ENCODE peak calls at places on chromosomes 2 and 18, in ten cellular contexts. E is endothelial cell of umbilical vein, M is MM.1S, K is Peyer's patch, R is chondrocyte, V is endothelial cell, Q is left lung, N is fibroblast of the aortic adventitia, I is HFF-Myc, S is coronary artery. Y is an unnamed sample.

GRCh38 chr18:79958981-79959380 is 5.5 kb upstream of the HSBP1L1 start:
- DNase-seq in E (no peak), M (no peak), K (no peak), R (peak; percentile 17), V (no peak), Q (no peak), N (no peak), I (no peak), S (no peak), Y (no peak)

GRCh38 chr2:10489842-10490555 is 41.9 kb upstream of the ODC1 start:
- DNase-seq in E (no peak), M (no peak), K (peak; percentile 13), R (no peak), V (no peak), Q (no peak), N (peak; percentile 33), I (no peak), S (peak; percentile 40), Y (peak; percentile 4)

GRCh38 chr18:68722807-68723206 is 7.9 kb upstream of the TMX3 start:
- DNase-seq in E (no peak), M (no peak), K (no peak), R (no peak), V (no peak), Q (no peak), N (no peak), I (no peak), S (no peak), Y (no peak)

GRCh38 chr2:42926438-42927333 is 134.3 kb upstream of the HAAO start:
- DNase-seq in E (no peak), M (no peak), K (peak; percentile 68), R (no peak), V (no peak), Q (no peak), N (no peak), I (no peak), S (no peak), Y (no peak)

GRCh38 chr2:181130686-181131085 is 150.3 kb downstream of the UBE2E3 start:
- DNase-seq in E (no peak), M (no peak), K (no peak), R (no peak), V (no peak), Q (no peak), N (peak; percentile 34), I (no peak), S (no peak), Y (peak; percentile 76)

GRCh38 chr2:74261204-74261864 is 62.9 kb downstream of the MTHFD2 start:
- DNase-seq in E (peak; percentile 8), M (no peak), K (peak; percentile 18), R (no peak), V (peak; percentile 44), Q (no peak), N (peak; percentile 28), I (no peak), S (no peak), Y (peak; percentile 26)

GRCh38 chr18:62717059-62717849 is 1.9 kb downstream of the PHLPP1 start:
- DNase-seq in E (peak; percentile 58), M (peak; percentile 66), K (peak; percentile 78), R (no peak), V (peak; percentile 7), Q (peak; percentile 49), N (peak; percentile 61), I (no peak), S (peak; percentile 75), Y (peak; percentile 64)

GRCh38 chr2:202030676-202031075 is 3.0 kb upstream of the FZD7 start:
- DNase-seq in E (no peak), M (no peak), K (no peak), R (no peak), V (no peak), Q (no peak), N (peak; percentile 88), I (no peak), S (no peak), Y (peak; percentile 89)

GRCh38 chr2:205682239-205683021 is at the start of gene NRP2:
- DNase-seq in E (peak; percentile 93), M (peak; percentile 73), K (peak; percentile 88), R (peak; percentile 96), V (peak; percentile 81), Q (peak; percentile 89), N (peak; percentile 80), I (no peak), S (peak; percentile 90), Y (peak; percentile 84)

GRCh38 chr2:11777066-11777782 is 30.8 kb downstream of the LPIN1 start:
- DNase-seq in E (no peak), M (no peak), K (no peak), R (no peak), V (no peak), Q (no peak), N (no peak), I (no peak), S (peak; percentile 47), Y (no peak)

GRCh38 chr2:148122788-148123187 is 101.9 kb downstream of the MBD5 start:
- DNase-seq in E (no peak), M (no peak), K (no peak), R (no peak), V (no peak), Q (no peak), N (peak; percentile 42), I (no peak), S (no peak), Y (peak; percentile 6)

GRCh38 chr18:54679318-54680149 is 88.5 kb downstream of the DYNAP start:
- DNase-seq in E (peak; percentile 79), M (peak; percentile 53), K (no peak), R (no peak), V (no peak), Q (no peak), N (peak; percentile 91), I (peak; percentile 73), S (no peak), Y (peak; percentile 81)

GRCh38 chr2:26455037-26455800 is 22.7 kb downstream of the OTOF start:
- DNase-seq in E (no peak), M (no peak), K (no peak), R (no peak), V (no peak), Q (no peak), N (no peak), I (no peak), S (peak; percentile 65), Y (no peak)

GRCh38 chr2:125681576-125681975 is 974.4 kb upstream of the GYPC start:
- DNase-seq in E (no peak), M (no peak), K (no peak), R (no peak), V (no peak), Q (no peak), N (no peak), I (no peak), S (no peak), Y (no peak)

DNA sequence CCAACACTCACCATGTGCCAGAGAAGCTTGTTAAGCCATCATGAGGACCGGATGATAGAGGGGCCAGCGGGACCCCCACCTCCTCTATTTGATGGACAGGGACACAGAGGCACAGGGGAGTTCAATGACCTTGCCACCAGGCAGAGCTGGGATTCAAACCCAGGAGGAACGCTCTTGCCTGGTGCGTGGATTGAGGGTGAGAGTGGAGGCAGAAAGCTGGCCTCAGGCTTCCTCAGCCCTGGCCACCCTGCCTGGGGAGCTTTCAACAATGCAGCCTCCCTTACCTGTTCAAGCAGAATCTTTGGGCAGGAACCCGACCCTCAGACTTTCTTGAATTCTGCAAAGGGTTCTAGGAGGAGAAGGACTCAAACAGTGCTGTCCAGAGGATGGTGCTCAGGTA is 39.9 kb upstream of the MAL start:
- DNase-seq in E (no peak), M (no peak), K (peak; percentile 15), R (no peak), V (no peak), Q (no peak), N (no peak), I (no peak), S (no peak), Y (no peak)
- TF ChIP-seq CTCF in E (no peak), M (no peak), K (no peak), R (no peak), V (no peak), Q (no peak), N (no peak), I (no peak), S (no peak), Y (no peak)

DNA sequence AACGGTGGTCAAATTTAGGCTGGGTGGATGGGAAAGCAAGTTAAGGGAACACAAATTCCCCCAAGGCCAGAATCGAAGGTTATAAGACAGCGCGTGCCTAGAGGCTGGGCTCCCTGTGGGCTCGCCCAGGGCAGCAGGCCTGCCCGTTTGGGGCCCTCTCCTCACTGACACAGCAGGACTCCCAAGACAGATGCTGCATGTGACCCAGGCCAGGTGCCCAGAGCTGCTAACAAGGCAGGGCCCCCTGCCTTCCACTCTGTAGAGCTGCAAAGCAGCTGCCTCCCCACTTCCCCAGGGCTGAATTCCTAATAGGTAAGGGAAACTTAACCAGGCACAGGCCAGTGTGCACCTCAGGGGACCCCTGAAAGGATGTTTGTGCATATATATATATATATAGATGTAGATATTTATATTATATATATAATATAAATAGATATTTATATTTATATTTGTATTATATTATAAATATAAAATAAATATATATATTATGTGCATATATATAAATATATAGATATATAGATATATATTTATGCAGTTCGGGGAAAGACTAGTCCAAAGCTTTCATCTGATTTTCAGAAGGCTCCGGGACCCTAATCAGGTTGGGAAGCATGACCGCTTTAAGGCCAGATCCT is 43.7 kb downstream of the TMEM37 start:
- DNase-seq in E (no peak), M (no peak), K (no peak), R (no peak), V (no peak), Q (no peak), N (no peak), I (no peak), S (no peak), Y (no peak)
- TF ChIP-seq CTCF in E (no peak), M (no peak), K (no peak), R (no peak), V (no peak), Q (no peak), N (no peak), I (no peak), S (no peak), Y (no peak)

DNA sequence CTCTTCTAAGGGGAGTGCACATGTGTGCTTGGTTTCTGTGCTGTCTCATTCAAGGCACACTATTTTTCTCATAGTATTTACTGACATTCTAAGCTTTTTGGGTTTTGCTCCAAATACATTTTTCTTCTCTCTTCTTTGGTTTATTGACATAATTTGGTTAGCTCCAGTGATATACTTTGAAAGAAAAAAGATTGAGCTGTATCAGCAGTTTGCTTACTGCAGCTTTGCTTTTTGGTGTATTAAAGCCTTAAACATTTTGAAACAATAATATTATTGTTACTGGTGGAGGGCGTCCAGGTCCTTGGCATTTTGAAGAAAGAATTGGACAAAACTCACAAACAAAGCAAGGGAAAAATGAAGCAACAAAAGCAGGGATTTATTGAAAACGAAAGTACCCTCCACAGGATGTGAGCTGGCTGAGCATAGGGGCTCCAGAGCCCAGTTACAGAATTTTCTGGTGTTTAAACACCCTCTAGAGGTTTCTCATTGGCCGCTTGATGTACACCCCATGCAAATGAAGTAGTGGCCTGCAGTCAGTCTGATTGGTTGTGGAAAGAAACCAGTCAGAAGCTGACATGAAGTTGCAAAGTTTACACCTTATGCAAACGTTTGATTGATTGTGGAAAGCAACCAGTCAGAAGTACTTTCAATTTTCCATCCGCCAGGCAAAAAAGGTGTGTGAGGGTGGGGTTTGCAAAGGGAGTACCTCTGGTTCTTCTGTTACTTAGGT is 62.2 kb downstream of the VWA3B start:
- DNase-seq in E (peak; percentile 83), M (peak; percentile 14), K (no peak), R (no peak), V (no peak), Q (no peak), N (peak; percentile 79), I (no peak), S (no peak), Y (peak; percentile 66)
- TF ChIP-seq CTCF in E (no peak), M (no peak), K (no peak), R (no peak), V (no peak), Q (no peak), N (no peak), I (no peak), S (no peak), Y (peak; percentile 6)

GRCh38 chr2:153770359-153770991 is 101.2 kb upstream of the GALNT13 start:
- DNase-seq in E (no peak), M (no peak), K (no peak), R (no peak), V (no peak), Q (no peak), N (no peak), I (no peak), S (no peak), Y (no peak)
- TF ChIP-seq CTCF in E (no peak), M (peak; percentile 29), K (no peak), R (peak; percentile 18), V (no peak), Q (no peak), N (no peak), I (no peak), S (no peak), Y (no peak)